ENCODE peak calls at places on chromosome 5, in five cellular contexts. V is upper lobe of right lung; U is CD8-positive, alpha-beta T cell; I is adrenal gland; N is BE2C. B is an unnamed sample.

GRCh38 chr5:40672440-40672839 is 7.3 kb upstream of the PTGER4 start:
- DNase-seq in U (no peak), I (no peak), N (no peak), V (no peak), B (no peak)

GRCh38 chr5:59034498-59035186 is 451.8 kb downstream of the RAB3C start:
- DNase-seq in U (no peak), V (no peak), I (no peak), N (peak), B (no peak)

GRCh38 chr5:9015250-9015936 is 530.5 kb downstream of the SEMA5A start:
- DNase-seq in U (no peak), N (no peak), I (no peak), V (no peak), B (no peak)

GRCh38 chr5:74266132-74266531 is 374.4 kb downstream of the ENC1 start:
- DNase-seq in U (no peak), I (no peak), V (no peak), N (no peak), B (no peak)

GRCh38 chr5:172939045-172939444 is 20.2 kb upstream of the RPL26L1 start:
- DNase-seq in I (no peak), U (no peak), V (no peak), N (peak), B (no peak)

GRCh38 chr5:18433336-18433735 is 799.1 kb downstream of the TAF11L14 start:
- DNase-seq in I (no peak), U (no peak), V (no peak), N (peak), B (no peak)

GRCh38 chr5:88889165-88890069 is 6.4 kb upstream of the MEF2C start:
- DNase-seq in I (peak), U (no peak), V (peak), N (no peak), B (peak)

GRCh38 chr5:113084402-113085083 is 107.9 kb downstream of the DCP2 start:
- DNase-seq in V (no peak), U (no peak), N (peak), I (no peak), B (no peak)

GRCh38 chr5:82259172-82259800 is 18.9 kb downstream of the RPS23 start:
- DNase-seq in V (no peak), N (no peak), U (no peak), I (no peak), B (no peak)

DNA sequence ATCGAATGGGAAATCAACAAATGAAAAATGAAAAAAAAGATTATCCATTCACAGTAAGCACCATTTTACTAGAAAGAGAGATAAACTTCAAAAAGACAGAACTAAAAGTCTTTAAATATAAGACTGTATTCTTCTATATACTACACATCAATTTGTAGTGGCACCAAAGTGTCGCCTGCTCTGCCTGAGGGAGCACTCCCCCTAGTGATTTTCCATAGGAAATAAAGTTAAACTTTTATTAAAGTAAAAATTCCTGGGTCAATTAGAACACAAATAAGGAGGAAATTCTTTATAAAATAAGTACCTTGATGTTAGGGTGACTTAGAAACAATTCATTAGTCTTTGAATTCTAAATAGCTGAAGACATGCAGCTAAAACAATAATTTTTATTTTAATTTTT is 9.7 kb downstream of the RAD1 start:
- DNase-seq in U (no peak), N (no peak), I (no peak), V (no peak), B (no peak)
- TF ChIP-seq CTCF in U (no peak), N (peak), I (peak), V (peak), B (peak)

DNA sequence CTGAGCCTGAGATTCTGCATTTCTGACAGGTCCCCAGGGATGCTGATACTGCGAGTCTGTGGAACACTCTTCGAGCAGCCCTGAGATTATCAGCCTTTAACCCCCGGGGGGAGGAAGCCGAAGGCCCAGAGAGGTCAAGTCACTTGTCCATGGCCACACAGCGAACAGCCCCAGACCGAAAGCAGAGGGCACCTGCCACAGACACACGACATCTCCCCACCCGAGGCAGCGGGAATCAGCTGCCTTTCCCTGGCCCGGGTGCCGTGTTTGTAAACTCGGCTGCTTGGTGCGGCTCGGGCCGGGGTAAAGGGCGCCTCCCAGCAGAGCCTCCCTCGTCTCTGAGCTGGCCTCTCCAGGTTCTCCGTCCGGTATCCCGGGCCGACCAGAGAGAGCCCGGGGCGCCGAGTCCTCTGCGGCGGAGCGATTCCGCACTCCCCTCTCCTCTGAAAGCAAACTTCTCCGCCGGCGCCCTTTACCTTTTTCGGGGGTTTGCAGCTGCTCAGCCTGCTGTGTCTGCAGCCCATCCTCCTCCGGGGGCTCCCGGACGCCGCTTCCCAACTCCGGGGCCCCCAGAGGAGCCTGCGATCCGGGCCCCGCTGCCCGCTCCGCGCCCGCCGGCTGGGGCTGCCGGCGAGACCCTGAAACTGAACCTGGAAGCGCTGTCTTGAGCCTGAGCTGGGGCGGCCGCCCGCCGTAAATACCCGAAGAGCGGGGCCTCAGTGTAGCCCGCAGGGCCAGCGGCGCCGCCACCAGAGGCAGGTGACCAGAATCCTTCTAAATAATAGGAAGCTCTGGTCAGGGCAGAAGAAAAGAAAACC is at the start of gene CCDC69:
- DNase-seq in U (peak), I (peak), N (peak), V (peak), B (peak)
- TF ChIP-seq CTCF in U (no peak), I (no peak), N (no peak), V (peak), B (no peak)

GRCh38 chr5:135028791-135029467 is 5.1 kb downstream of the PITX1 start:
- DNase-seq in U (no peak), V (no peak), I (no peak), N (no peak), B (no peak)

GRCh38 chr5:135025730-135026644 is 8.0 kb downstream of the PITX1 start:
- DNase-seq in U (no peak), I (no peak), N (no peak), V (no peak), B (no peak)

GRCh38 chr5:135026645-135027317 is 7.2 kb downstream of the PITX1 start:
- DNase-seq in N (no peak), I (no peak), U (no peak), V (no peak), B (no peak)

GRCh38 chr5:135027699-135028615 is 6.1 kb downstream of the PITX1 start:
- DNase-seq in I (no peak), V (no peak), U (no peak), N (no peak), B (no peak)

DNA sequence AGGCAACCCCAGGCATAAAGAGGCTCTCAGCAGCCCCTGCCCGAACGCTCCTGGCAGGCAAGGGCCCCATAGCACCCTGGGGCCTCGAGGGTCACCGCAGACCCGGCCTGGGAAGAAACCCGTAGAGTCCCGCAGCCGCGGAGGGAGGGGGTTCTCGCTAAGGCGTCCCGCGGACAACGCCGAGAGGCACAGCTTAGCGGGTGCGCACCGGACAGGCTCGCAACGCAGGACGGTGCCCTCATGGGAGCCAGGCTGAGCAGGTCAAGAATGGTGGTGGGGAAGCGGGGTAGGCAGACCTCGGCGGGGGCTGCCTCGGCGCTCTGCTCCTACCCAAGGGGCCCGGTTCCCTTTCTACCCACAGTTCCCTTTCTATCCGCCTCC is 6.7 kb downstream of the PITX1 start:
- DNase-seq in V (no peak), U (no peak), N (no peak), I (no peak), B (no peak)
- TF ChIP-seq CTCF in V (no peak), U (no peak), N (no peak), I (no peak), B (no peak)

GRCh38 chr5:175059687-175060194 is 335.4 kb downstream of the MSX2 start:
- DNase-seq in I (peak), V (no peak), N (peak), U (no peak), B (peak)
- TF ChIP-seq CTCF in I (no peak), V (no peak), N (no peak), U (no peak), B (no peak)

GRCh38 chr5:157309796-157310195 is 43.9 kb downstream of the CYFIP2 start:
- DNase-seq in I (no peak), V (no peak), N (no peak), U (no peak), B (no peak)

GRCh38 chr5:157311595-157311994 is 45.7 kb downstream of the CYFIP2 start:
- DNase-seq in U (no peak), N (no peak), I (no peak), V (no peak), B (no peak)

GRCh38 chr5:157306092-157306491 is 40.2 kb downstream of the CYFIP2 start:
- DNase-seq in N (no peak), I (no peak), U (no peak), V (no peak), B (no peak)

GRCh38 chr5:157306690-157307089 is 40.8 kb downstream of the CYFIP2 start:
- DNase-seq in U (peak), N (no peak), V (no peak), I (no peak), B (no peak)

GRCh38 chr5:157308826-157309465 is 43.0 kb downstream of the CYFIP2 start:
- DNase-seq in U (no peak), I (no peak), N (no peak), V (no peak), B (no peak)
- TF ChIP-seq CTCF in U (no peak), I (no peak), N (no peak), V (no peak), B (no peak)

B was measured in nephron progenitor cell.